ENCODE peak calls at places on chromosomes 2 and 18, in seven cellular contexts. One of them, this sample, is unnamed.

GRCh38 chr2:207162319-207162718 is 3.4 kb downstream of the KLF7 start:
- DNase-seq in cardiac fibroblast: peak
- DNase-seq in GM03348: peak
- DNase-seq in pancreas: no peak
- DNase-seq in right lobe of liver: no peak
- DNase-seq in stimulated activated CD8-positive, alpha-beta memory T cell treated with anti-CD3 and anti-CD28 coated beads, Interleukin-4, amount 100 ng/mL, for 48 hours: no peak
- DNase-seq in AG08395: peak
- DNase-seq in this sample: no peak

GRCh38 chr2:8193146-8193545 is 488.7 kb upstream of the ID2 start:
- DNase-seq in right lobe of liver: no peak
- DNase-seq in pancreas: no peak
- DNase-seq in GM03348: peak
- DNase-seq in stimulated activated CD8-positive, alpha-beta memory T cell treated with anti-CD3 and anti-CD28 coated beads, Interleukin-4, amount 100 ng/mL, for 48 hours: no peak
- DNase-seq in cardiac fibroblast: no peak
- DNase-seq in AG08395: peak
- DNase-seq in this sample: no peak

GRCh38 chr2:58133395-58133794 is 86.8 kb downstream of the VRK2 start:
- DNase-seq in stimulated activated CD8-positive, alpha-beta memory T cell treated with anti-CD3 and anti-CD28 coated beads, Interleukin-4, amount 100 ng/mL, for 48 hours: no peak
- DNase-seq in AG08395: no peak
- DNase-seq in pancreas: no peak
- DNase-seq in cardiac fibroblast: peak
- DNase-seq in right lobe of liver: no peak
- DNase-seq in GM03348: no peak
- DNase-seq in this sample: no peak

GRCh38 chr2:130853391-130853790 is 16.7 kb downstream of the ARHGEF4 start:
- DNase-seq in right lobe of liver: no peak
- DNase-seq in AG08395: no peak
- DNase-seq in cardiac fibroblast: no peak
- DNase-seq in stimulated activated CD8-positive, alpha-beta memory T cell treated with anti-CD3 and anti-CD28 coated beads, Interleukin-4, amount 100 ng/mL, for 48 hours: no peak
- DNase-seq in pancreas: peak
- DNase-seq in GM03348: no peak
- DNase-seq in this sample: no peak

GRCh38 chr2:88626171-88627054 is 851 bp downstream of the EIF2AK3 start:
- DNase-seq in right lobe of liver: peak
- DNase-seq in AG08395: peak
- DNase-seq in GM03348: peak
- DNase-seq in stimulated activated CD8-positive, alpha-beta memory T cell treated with anti-CD3 and anti-CD28 coated beads, Interleukin-4, amount 100 ng/mL, for 48 hours: peak
- DNase-seq in cardiac fibroblast: peak
- DNase-seq in pancreas: peak
- DNase-seq in this sample: peak

GRCh38 chr2:166417669-166418068 is 41.9 kb upstream of the SCN9A start:
- DNase-seq in AG08395: peak
- DNase-seq in GM03348: peak
- DNase-seq in stimulated activated CD8-positive, alpha-beta memory T cell treated with anti-CD3 and anti-CD28 coated beads, Interleukin-4, amount 100 ng/mL, for 48 hours: no peak
- DNase-seq in cardiac fibroblast: peak
- DNase-seq in right lobe of liver: no peak
- DNase-seq in pancreas: no peak
- DNase-seq in this sample: no peak

GRCh38 chr2:72001937-72002690 is 145.5 kb downstream of the CYP26B1 start:
- DNase-seq in cardiac fibroblast: no peak
- DNase-seq in stimulated activated CD8-positive, alpha-beta memory T cell treated with anti-CD3 and anti-CD28 coated beads, Interleukin-4, amount 100 ng/mL, for 48 hours: no peak
- DNase-seq in right lobe of liver: no peak
- DNase-seq in pancreas: no peak
- DNase-seq in AG08395: no peak
- DNase-seq in GM03348: no peak
- DNase-seq in this sample: no peak

GRCh38 chr2:154710685-154711084 is 12.2 kb downstream of the KCNJ3 start:
- DNase-seq in stimulated activated CD8-positive, alpha-beta memory T cell treated with anti-CD3 and anti-CD28 coated beads, Interleukin-4, amount 100 ng/mL, for 48 hours: no peak
- DNase-seq in AG08395: no peak
- DNase-seq in GM03348: no peak
- DNase-seq in pancreas: no peak
- DNase-seq in cardiac fibroblast: no peak
- DNase-seq in right lobe of liver: no peak
- DNase-seq in this sample: no peak

GRCh38 chr2:240433973-240434727 is 1.3 kb upstream of the GPC1 start:
- DNase-seq in stimulated activated CD8-positive, alpha-beta memory T cell treated with anti-CD3 and anti-CD28 coated beads, Interleukin-4, amount 100 ng/mL, for 48 hours: peak
- DNase-seq in AG08395: peak
- DNase-seq in cardiac fibroblast: peak
- DNase-seq in GM03348: peak
- DNase-seq in right lobe of liver: peak
- DNase-seq in pancreas: peak
- DNase-seq in this sample: peak

GRCh38 chr2:69250981-69251380 is 136.0 kb downstream of the GFPT1 start:
- DNase-seq in GM03348: no peak
- DNase-seq in right lobe of liver: no peak
- DNase-seq in AG08395: no peak
- DNase-seq in pancreas: no peak
- DNase-seq in stimulated activated CD8-positive, alpha-beta memory T cell treated with anti-CD3 and anti-CD28 coated beads, Interleukin-4, amount 100 ng/mL, for 48 hours: no peak
- DNase-seq in cardiac fibroblast: no peak
- DNase-seq in this sample: no peak

GRCh38 chr2:149617057-149617456 is 29.5 kb upstream of the MMADHC start:
- DNase-seq in right lobe of liver: no peak
- DNase-seq in GM03348: no peak
- DNase-seq in pancreas: no peak
- DNase-seq in AG08395: no peak
- DNase-seq in cardiac fibroblast: no peak
- DNase-seq in stimulated activated CD8-positive, alpha-beta memory T cell treated with anti-CD3 and anti-CD28 coated beads, Interleukin-4, amount 100 ng/mL, for 48 hours: no peak
- DNase-seq in this sample: no peak

GRCh38 chr2:17589406-17590035 is 49.0 kb downstream of the VSNL1 start:
- DNase-seq in AG08395: no peak
- DNase-seq in GM03348: no peak
- DNase-seq in stimulated activated CD8-positive, alpha-beta memory T cell treated with anti-CD3 and anti-CD28 coated beads, Interleukin-4, amount 100 ng/mL, for 48 hours: no peak
- DNase-seq in cardiac fibroblast: no peak
- DNase-seq in pancreas: no peak
- DNase-seq in right lobe of liver: no peak
- DNase-seq in this sample: no peak

GRCh38 chr18:3162181-3162580 is 57.6 kb downstream of the MYOM1 start:
- DNase-seq in right lobe of liver: no peak
- DNase-seq in stimulated activated CD8-positive, alpha-beta memory T cell treated with anti-CD3 and anti-CD28 coated beads, Interleukin-4, amount 100 ng/mL, for 48 hours: no peak
- DNase-seq in cardiac fibroblast: peak
- DNase-seq in AG08395: no peak
- DNase-seq in pancreas: no peak
- DNase-seq in GM03348: no peak
- DNase-seq in this sample: no peak

GRCh38 chr2:16149349-16150243 is 209.2 kb downstream of the MYCN start:
- DNase-seq in stimulated activated CD8-positive, alpha-beta memory T cell treated with anti-CD3 and anti-CD28 coated beads, Interleukin-4, amount 100 ng/mL, for 48 hours: no peak
- DNase-seq in GM03348: no peak
- DNase-seq in cardiac fibroblast: no peak
- DNase-seq in AG08395: no peak
- DNase-seq in pancreas: no peak
- DNase-seq in right lobe of liver: no peak
- DNase-seq in this sample: no peak

GRCh38 chr2:180046202-180046601 is 39.1 kb upstream of the CWC22 start:
- DNase-seq in cardiac fibroblast: no peak
- DNase-seq in GM03348: no peak
- DNase-seq in pancreas: no peak
- DNase-seq in AG08395: no peak
- DNase-seq in stimulated activated CD8-positive, alpha-beta memory T cell treated with anti-CD3 and anti-CD28 coated beads, Interleukin-4, amount 100 ng/mL, for 48 hours: no peak
- DNase-seq in right lobe of liver: no peak
- DNase-seq in this sample: no peak

GRCh38 chr18:13232060-13232917 is 13.7 kb downstream of the LDLRAD4 start:
- DNase-seq in right lobe of liver: no peak
- DNase-seq in cardiac fibroblast: no peak
- DNase-seq in stimulated activated CD8-positive, alpha-beta memory T cell treated with anti-CD3 and anti-CD28 coated beads, Interleukin-4, amount 100 ng/mL, for 48 hours: peak
- DNase-seq in GM03348: peak
- DNase-seq in pancreas: no peak
- DNase-seq in AG08395: no peak
- DNase-seq in this sample: no peak

GRCh38 chr2:13676269-13676668 is 956.2 kb upstream of the LRATD1 start:
- DNase-seq in pancreas: no peak
- DNase-seq in AG08395: peak
- DNase-seq in cardiac fibroblast: peak
- DNase-seq in right lobe of liver: no peak
- DNase-seq in GM03348: no peak
- DNase-seq in stimulated activated CD8-positive, alpha-beta memory T cell treated with anti-CD3 and anti-CD28 coated beads, Interleukin-4, amount 100 ng/mL, for 48 hours: no peak
- DNase-seq in this sample: no peak

GRCh38 chr18:5709476-5710095 is 165.8 kb upstream of the EPB41L3 start:
- DNase-seq in AG08395: no peak
- DNase-seq in right lobe of liver: no peak
- DNase-seq in cardiac fibroblast: no peak
- DNase-seq in GM03348: no peak
- DNase-seq in pancreas: no peak
- DNase-seq in stimulated activated CD8-positive, alpha-beta memory T cell treated with anti-CD3 and anti-CD28 coated beads, Interleukin-4, amount 100 ng/mL, for 48 hours: no peak
- DNase-seq in this sample: no peak